ENCODE peak calls at places on chromosome 17, in ten cellular contexts. T, J, K, G, E, Z, U, S, Y and W are unnamed samples.

GRCh38 chr17:6648181-6648580 is 3.2 kb downstream of the MED31 start:
- DNase-seq in U (no peak), J (no peak), Y (no peak), T (no peak), Z (no peak), K (no peak), S (peak; percentile 11), E (no peak), G (no peak), W (no peak)

GRCh38 chr17:32596206-32596605 is 109.4 kb downstream of the CDK5R1 start:
- DNase-seq in U (no peak), T (no peak), Y (no peak), S (no peak), J (no peak), G (no peak), E (no peak), K (no peak), Z (no peak), W (no peak)

GRCh38 chr17:40323731-40324650 is 15.0 kb downstream of the RARA start:
- DNase-seq in J (peak; percentile 63), Z (no peak), K (peak; percentile 68), Y (peak; percentile 70), E (no peak), U (no peak), T (peak; percentile 85), S (peak; percentile 92), G (no peak), W (no peak)

GRCh38 chr17:10216213-10216982 is 18.0 kb upstream of the GAS7 start:
- DNase-seq in U (no peak), G (peak; percentile 6), S (no peak), T (no peak), Z (no peak), E (no peak), K (no peak), Y (no peak), J (no peak), W (no peak)

GRCh38 chr17:50020841-50021599 is 26.0 kb upstream of the DLX3 start:
- DNase-seq in Y (no peak), J (no peak), E (no peak), S (no peak), U (no peak), K (no peak), T (no peak), Z (no peak), G (no peak), W (no peak)

GRCh38 chr17:41510251-41511065 is 5.0 kb upstream of the KRT13 start:
- DNase-seq in Z (no peak), T (no peak), Y (no peak), J (no peak), E (no peak), U (no peak), S (no peak), K (no peak), G (no peak), W (no peak)

GRCh38 chr17:27544350-27545131 is 86.4 kb upstream of the LGALS9 start:
- DNase-seq in G (no peak), Y (no peak), S (no peak), U (no peak), Z (peak; percentile 37), T (no peak), E (no peak), J (no peak), K (no peak), W (no peak)

GRCh38 chr17:37358098-37358829 is 17.5 kb upstream of the C17orf78 start:
- DNase-seq in J (peak; percentile 18), Z (no peak), U (peak; percentile 58), K (peak; percentile 49), S (peak; percentile 53), E (no peak), Y (peak; percentile 58), T (peak; percentile 44), G (peak; percentile 64), W (no peak)

GRCh38 chr17:82570282-82570681 is 50.8 kb downstream of the FOXK2 start:
- DNase-seq in E (no peak), Z (no peak), U (no peak), J (no peak), K (no peak), T (no peak), S (no peak), G (no peak), Y (no peak), W (no peak)

GRCh38 chr17:4599505-4600281 is 15.4 kb downstream of the SMTNL2 start:
- DNase-seq in T (peak; percentile 62), J (no peak), S (peak; percentile 82), E (no peak), Z (no peak), Y (no peak), G (no peak), U (no peak), K (peak; percentile 82), W (no peak)

GRCh38 chr17:72467841-72468653 is 347.2 kb downstream of the SOX9 start:
- DNase-seq in U (no peak), T (peak; percentile 67), S (peak; percentile 81), K (no peak), Z (no peak), G (peak; percentile 95), J (peak; percentile 75), Y (no peak), E (peak; percentile 92), W (no peak)

GRCh38 chr17:75878174-75878998 is at the start of gene TRIM47:
- DNase-seq in Y (peak; percentile 62), K (peak; percentile 70), S (peak; percentile 88), J (peak; percentile 74), Z (no peak), T (peak; percentile 72), U (peak; percentile 71), E (no peak), G (peak; percentile 74), W (no peak)